ENCODE peak calls at places on chromosomes 16 and 17, in eight cellular contexts. O, P, E, Z, Q, M, K and G are unnamed samples. For H3K9me3, the result is how much of the 10 kb centered on the place peaks cover.

GRCh38 chr16:57416084-57416483 is 11.5 kb downstream of the CCL17 start:
- DNase-seq in O (no peak), P (no peak), E (no peak), Z (no peak), Q (no peak), M (no peak), K (no peak), G (no peak)

GRCh38 chr17:74870512-74870911 is 2.3 kb downstream of the FDXR start:
- DNase-seq in O (peak), P (no peak), E (no peak), Z (no peak), Q (no peak), M (no peak), K (no peak), G (no peak)

GRCh38 chr17:60506312-60506711 is 19.7 kb downstream of the APPBP2 start:
- DNase-seq in O (no peak), P (no peak), E (no peak), Z (no peak), Q (no peak), M (no peak), K (no peak), G (no peak)

GRCh38 chr17:65593870-65594584 is 32.6 kb upstream of the AXIN2 start:
- DNase-seq in O (no peak), P (no peak), E (no peak), Z (no peak), Q (no peak), M (no peak), K (no peak), G (no peak)

GRCh38 chr16:70390774-70391173 is 44.1 kb downstream of the DDX19A start:
- DNase-seq in O (no peak), P (no peak), E (no peak), Z (no peak), Q (peak), M (no peak), K (no peak), G (no peak)

GRCh38 chr17:11742891-11743290 is 144.6 kb downstream of the DNAH9 start:
- DNase-seq in O (no peak), P (no peak), E (no peak), Z (peak), Q (peak), M (no peak), K (no peak), G (no peak)

GRCh38 chr17:5203908-5204294 is 12.2 kb upstream of the ZNF594 start:
- DNase-seq in O (no peak), P (no peak), E (no peak), Z (no peak), Q (no peak), M (no peak), K (no peak), G (no peak)

GRCh38 chr16:54867302-54867832 is 63.3 kb upstream of the IRX5 start:
- DNase-seq in O (no peak), P (no peak), E (no peak), Z (no peak), Q (no peak), M (no peak), K (no peak), G (no peak)

GRCh38 chr16:5639531-5639930 is 541.9 kb upstream of the EEF2KMT start:
- DNase-seq in O (no peak), P (no peak), E (no peak), Z (no peak), Q (no peak), M (no peak), K (no peak), G (no peak)

GRCh38 chr16:53428681-53429080 is 5.6 kb upstream of the RBL2 start:
- DNase-seq in O (no peak), P (no peak), E (no peak), Z (no peak), Q (no peak), M (no peak), K (no peak), G (no peak)

GRCh38 chr16:85570213-85570734 is 42.8 kb upstream of the GSE1 start:
- DNase-seq in O (no peak), P (no peak), E (peak), Z (no peak), Q (no peak), M (no peak), K (no peak), G (no peak)

GRCh38 chr17:72465191-72466024 is 344.6 kb downstream of the SOX9 start:
- DNase-seq in O (peak), P (no peak), E (no peak), Z (no peak), Q (peak), M (no peak), K (no peak), G (no peak)

GRCh38 chr17:2405247-2405926 is 4.5 kb upstream of the MNT start:
- DNase-seq in O (no peak), P (no peak), E (no peak), Z (no peak), Q (no peak), M (no peak), K (no peak), G (no peak)

GRCh38 chr16:2971134-2971984 is 2.2 kb downstream of the PAQR4 start:
- DNase-seq in O (no peak), P (no peak), E (no peak), Z (no peak), Q (no peak), M (no peak), K (no peak), G (no peak)

GRCh38 chr17:39617446-39618251 is 9.1 kb upstream of the PPP1R1B start:
- DNase-seq in O (peak), P (peak), E (peak), Z (peak), Q (peak), M (peak), K (peak), G (peak)

GRCh38 chr17:33968350-33969044 is 286.6 kb upstream of the CCL2 start:
- DNase-seq in O (peak), P (no peak), E (peak), Z (no peak), Q (no peak), M (no peak), K (no peak), G (no peak)

GRCh38 chr17:73175962-73176565 is 11.3 kb downstream of the SSTR2 start:
- DNase-seq in O (no peak), P (no peak), E (no peak), Z (no peak), Q (no peak), M (no peak), K (no peak), G (no peak)

GRCh38 chr16:46949216-46949892 is 24.1 kb downstream of the DNAJA2 start:
- DNase-seq in O (no peak), P (no peak), E (no peak), Z (no peak), Q (no peak), M (no peak), K (no peak), G (no peak)

GRCh38 chr16:55821210-55821609 is 11.7 kb downstream of the CES1 start:
- DNase-seq in O (no peak), P (no peak), E (no peak), Z (no peak), Q (no peak), M (no peak), K (no peak), G (no peak)

GRCh38 chr17:55233840-55234239 is 30.9 kb upstream of the HLF start:
- DNase-seq in O (no peak), P (no peak), E (no peak), Z (no peak), Q (no peak), M (no peak), K (no peak), G (no peak)

GRCh38 chr17:6786618-6787017 is 10.6 kb downstream of the FBXO39 start:
- DNase-seq in O (no peak), P (no peak), E (no peak), Z (no peak), Q (no peak), M (no peak), K (no peak), G (no peak)

GRCh38 chr16:75471723-75472634 is 7.5 kb upstream of the TMEM170A start:
- DNase-seq in O (peak), P (peak), E (peak), Z (peak), Q (peak), M (no peak), K (no peak), G (no peak)

GRCh38 chr17:9729034-9729650 is 62.2 kb downstream of the DHRS7C start:
- DNase-seq in O (no peak), P (no peak), E (no peak), Z (peak), Q (peak), M (no peak), K (no peak), G (no peak)

GRCh38 chr16:59909262-59909661 is 1175.1 kb upstream of the GOT2 start:
- DNase-seq in O (no peak), P (no peak), E (no peak), Z (no peak), Q (no peak), M (no peak), K (no peak), G (no peak)

GRCh38 chr17:17514993-17515920 is 19.1 kb upstream of the RASD1 start:
- DNase-seq in O (peak), P (no peak), E (no peak), Z (no peak), Q (no peak), M (no peak), K (peak), G (no peak)

GRCh38 chr17:4744999-4745969 is 5.6 kb upstream of the CXCL16 start:
- DNase-seq in O (no peak), P (no peak), E (no peak), Z (no peak), Q (no peak), M (no peak), K (no peak), G (no peak)

GRCh38 chr17:49941427-49941826 is 27.6 kb upstream of the DLX4 start:
- DNase-seq in O (no peak), P (no peak), E (no peak), Z (no peak), Q (no peak), M (no peak), K (no peak), G (no peak)

GRCh38 chr16:29230671-29231091 is 175.8 kb downstream of the NPIPB11 start:
- DNase-seq in O (peak), P (no peak), E (no peak), Z (peak), Q (no peak), M (no peak), K (no peak), G (no peak)

GRCh38 chr16:16092925-16093624 is 130.2 kb downstream of the ABCC6 start:
- DNase-seq in O (no peak), P (no peak), E (no peak), Z (no peak), Q (peak), M (peak), K (peak), G (no peak)

GRCh38 chr17:38605230-38605851 is 411 bp downstream of the SRCIN1 start:
- DNase-seq in O (no peak), P (no peak), E (no peak), Z (no peak), Q (no peak), M (no peak), K (peak), G (no peak)

GRCh38 chr17:28173071-28173561 is 130.6 kb downstream of the NLK start:
- DNase-seq in O (no peak), P (no peak), E (no peak), Z (peak), Q (no peak), M (no peak), K (no peak), G (no peak)

GRCh38 chr17:5899496-5900195 is 170.5 kb upstream of the WSCD1 start:
- DNase-seq in O (no peak), P (no peak), E (no peak), Z (no peak), Q (no peak), M (no peak), K (no peak), G (no peak)

GRCh38 chr16:70715860-70716357 is 30.1 kb upstream of the MTSS2 start:
- DNase-seq in O (no peak), P (no peak), E (no peak), Z (no peak), Q (no peak), M (no peak), K (no peak), G (no peak)

GRCh38 chr16:19884021-19884485 is 595 bp downstream of the GPRC5B start:
- DNase-seq in O (peak), P (no peak), E (no peak), Z (peak), Q (no peak), M (no peak), K (peak), G (no peak)

GRCh38 chr17:29648005-29648404 is 25.3 kb upstream of the CORO6 start:
- DNase-seq in O (no peak), P (no peak), E (no peak), Z (no peak), Q (no peak), M (no peak), K (no peak), G (no peak)

DNA sequence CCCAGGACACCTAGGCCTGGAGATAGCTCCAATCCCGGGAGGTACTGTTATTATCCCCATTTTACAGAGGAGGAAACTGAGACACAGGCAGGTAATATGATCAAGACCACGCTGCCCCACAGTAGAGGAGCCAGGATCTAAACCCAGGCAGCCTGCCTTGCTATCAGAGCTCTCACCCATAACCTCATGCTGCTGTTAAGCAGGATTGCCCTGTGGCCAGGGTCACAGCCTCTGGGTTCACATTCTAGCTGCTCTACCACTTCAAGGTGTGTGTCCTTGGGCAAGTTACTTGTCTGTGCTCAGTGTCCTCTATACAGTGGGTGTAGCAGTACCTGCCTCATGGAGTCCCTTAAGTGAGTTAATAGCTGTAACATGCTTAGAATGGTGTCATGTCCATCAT is 1015.3 kb downstream of the KCNJ18 start:
- DNase-seq in O (no peak), P (no peak), E (no peak), Z (no peak), Q (no peak), M (no peak), K (no peak), G (no peak)
- H3K9me3 ChIP-seq in O (under half), P (under half), E (under half), Z (under half), Q (half or more), M (under half), K (under half), G (under half)

DNA sequence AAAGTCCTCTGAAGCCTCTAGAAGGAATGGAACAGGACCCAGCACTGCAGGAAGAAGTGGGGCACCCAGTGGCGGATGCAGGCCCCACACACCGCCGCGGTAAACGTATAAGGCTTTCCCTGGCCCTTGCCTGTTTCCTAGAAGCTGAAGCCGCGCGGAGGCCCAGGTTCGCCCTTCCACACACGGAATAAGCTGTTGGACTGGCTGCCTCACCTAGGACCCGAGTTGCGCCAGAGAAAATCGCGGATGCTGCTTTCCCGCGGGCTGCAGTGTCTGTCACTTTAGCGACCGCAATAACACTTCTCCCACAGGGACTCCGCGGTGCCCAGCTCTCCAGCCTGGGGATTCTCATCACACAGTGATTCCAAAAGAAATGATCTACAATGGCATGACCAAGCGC is 1736.9 kb downstream of the TP53TG3F start:
- DNase-seq in O (no peak), P (no peak), E (no peak), Z (no peak), Q (no peak), M (no peak), K (no peak), G (no peak)
- H3K9me3 ChIP-seq in O (under half), P (under half), E (under half), Z (under half), Q (half or more), M (under half), K (under half), G (under half)

GRCh38 chr16:10441726-10442125 is 55.9 kb downstream of the ATF7IP2 start:
- DNase-seq in O (no peak), P (no peak), E (no peak), Z (no peak), Q (no peak), M (no peak), K (no peak), G (no peak)
- H3K9me3 ChIP-seq in O (under half), P (under half), E (under half), Z (under half), Q (half or more), M (under half), K (under half), G (under half)

GRCh38 chr16:88288303-88288702 is 94.5 kb upstream of the ZNF469 start:
- DNase-seq in O (no peak), P (no peak), E (no peak), Z (no peak), Q (no peak), M (no peak), K (no peak), G (no peak)

GRCh38 chr16:88292007-88292940 is 90.5 kb upstream of the ZNF469 start:
- DNase-seq in O (no peak), P (no peak), E (no peak), Z (no peak), Q (no peak), M (no peak), K (no peak), G (no peak)

GRCh38 chr16:88290850-88291830 is 91.6 kb upstream of the ZNF469 start:
- DNase-seq in O (no peak), P (no peak), E (no peak), Z (no peak), Q (no peak), M (no peak), K (no peak), G (no peak)

GRCh38 chr16:88289001-88289400 is 93.8 kb upstream of the ZNF469 start:
- DNase-seq in O (no peak), P (no peak), E (no peak), Z (no peak), Q (no peak), M (no peak), K (no peak), G (no peak)

GRCh38 chr16:88289549-88290344 is 93.0 kb upstream of the ZNF469 start:
- DNase-seq in O (no peak), P (no peak), E (no peak), Z (no peak), Q (no peak), M (no peak), K (no peak), G (no peak)
- H3K9me3 ChIP-seq in O (under half), P (under half), E (under half), Z (under half), Q (under half), M (under half), K (under half), G (under half)